ENCODE peak calls at places on chromosome 3, in four cellular contexts. One of them, this sample, is unnamed.

GRCh38 chr3:4685673-4686345 is 192.7 kb downstream of the ITPR1 start:
- DNase-seq in neuronal stem cell: no peak
- DNase-seq in keratinocyte: no peak
- DNase-seq in fibroblast of lung: no peak
- DNase-seq in this sample: no peak

GRCh38 chr3:188348445-188349244 is 194.7 kb downstream of the LPP start:
- DNase-seq in neuronal stem cell: no peak
- DNase-seq in keratinocyte: peak; percentile 95
- DNase-seq in fibroblast of lung: peak; percentile 97
- DNase-seq in this sample: peak; percentile 61

GRCh38 chr3:194112120-194113106 is 23.5 kb upstream of the HES1 start:
- DNase-seq in neuronal stem cell: no peak
- DNase-seq in keratinocyte: no peak
- DNase-seq in fibroblast of lung: peak; percentile 51
- DNase-seq in this sample: no peak

GRCh38 chr3:150410311-150411105 is 2.4 kb downstream of the TSC22D2 start:
- DNase-seq in neuronal stem cell: no peak
- DNase-seq in keratinocyte: no peak
- DNase-seq in fibroblast of lung: peak; percentile 36
- DNase-seq in this sample: peak; percentile 81

GRCh38 chr3:149415484-149415883 is 38.0 kb upstream of the TM4SF1 start:
- DNase-seq in neuronal stem cell: no peak
- DNase-seq in keratinocyte: no peak
- DNase-seq in fibroblast of lung: peak; percentile 48
- DNase-seq in this sample: no peak

GRCh38 chr3:47870702-47871255 is 67.8 kb downstream of the DHX30 start:
- DNase-seq in neuronal stem cell: no peak
- DNase-seq in keratinocyte: no peak
- DNase-seq in fibroblast of lung: no peak
- DNase-seq in this sample: no peak

GRCh38 chr3:120066634-120067033 is 27.6 kb downstream of the GSK3B start:
- DNase-seq in neuronal stem cell: no peak
- DNase-seq in keratinocyte: no peak
- DNase-seq in fibroblast of lung: no peak
- DNase-seq in this sample: no peak

GRCh38 chr3:42535981-42536784 is 33.7 kb downstream of the VIPR1 start:
- DNase-seq in neuronal stem cell: peak; percentile 12
- DNase-seq in keratinocyte: no peak
- DNase-seq in fibroblast of lung: no peak
- DNase-seq in this sample: no peak

GRCh38 chr3:129618186-129618820 is 11.8 kb upstream of the PLXND1 start:
- DNase-seq in neuronal stem cell: no peak
- DNase-seq in keratinocyte: no peak
- DNase-seq in fibroblast of lung: no peak
- DNase-seq in this sample: peak; percentile 70

GRCh38 chr3:190053919-190054672 is 66.6 kb downstream of the P3H2 start:
- DNase-seq in neuronal stem cell: no peak
- DNase-seq in keratinocyte: no peak
- DNase-seq in fibroblast of lung: peak; percentile 85
- DNase-seq in this sample: no peak

GRCh38 chr3:134373942-134374790 is at the start of gene AMOTL2:
- DNase-seq in neuronal stem cell: peak; percentile 96
- DNase-seq in keratinocyte: no peak
- DNase-seq in fibroblast of lung: peak; percentile 96
- DNase-seq in this sample: peak; percentile 100

GRCh38 chr3:156483961-156484787 is 70.7 kb downstream of the SSR3 start:
- DNase-seq in neuronal stem cell: no peak
- DNase-seq in keratinocyte: peak; percentile 15
- DNase-seq in fibroblast of lung: peak; percentile 93
- DNase-seq in this sample: no peak

GRCh38 chr3:101127991-101128390 is 134.8 kb upstream of the ABI3BP start:
- DNase-seq in neuronal stem cell: no peak
- DNase-seq in keratinocyte: no peak
- DNase-seq in fibroblast of lung: no peak
- DNase-seq in this sample: no peak

GRCh38 chr3:111787556-111788463 is 71.3 kb upstream of the PHLDB2 start:
- DNase-seq in neuronal stem cell: no peak
- DNase-seq in keratinocyte: no peak
- DNase-seq in fibroblast of lung: no peak
- DNase-seq in this sample: no peak

GRCh38 chr3:163916596-163917560 is 1161.4 kb downstream of the SI start:
- DNase-seq in neuronal stem cell: peak; percentile 3
- DNase-seq in keratinocyte: no peak
- DNase-seq in fibroblast of lung: no peak
- DNase-seq in this sample: no peak

GRCh38 chr3:125148836-125149235 is 63.7 kb downstream of the SLC12A8 start:
- DNase-seq in neuronal stem cell: no peak
- DNase-seq in keratinocyte: no peak
- DNase-seq in fibroblast of lung: peak; percentile 83
- DNase-seq in this sample: peak; percentile 92

GRCh38 chr3:63880653-63881052 is 17.0 kb downstream of the ATXN7 start:
- DNase-seq in neuronal stem cell: no peak
- DNase-seq in keratinocyte: no peak
- DNase-seq in fibroblast of lung: no peak
- DNase-seq in this sample: no peak

GRCh38 chr3:168272343-168272984 is 176.7 kb upstream of the GOLIM4 start:
- DNase-seq in neuronal stem cell: peak; percentile 12
- DNase-seq in keratinocyte: no peak
- DNase-seq in fibroblast of lung: peak; percentile 30
- DNase-seq in this sample: no peak

GRCh38 chr3:38579551-38580449 is 69.7 kb downstream of the SCN5A start:
- DNase-seq in neuronal stem cell: no peak
- DNase-seq in keratinocyte: no peak
- DNase-seq in fibroblast of lung: peak; percentile 14
- DNase-seq in this sample: no peak

GRCh38 chr3:55180936-55181535 is 253.2 kb upstream of the LRTM1 start:
- DNase-seq in neuronal stem cell: no peak
- DNase-seq in keratinocyte: no peak
- DNase-seq in fibroblast of lung: no peak
- DNase-seq in this sample: peak; percentile 81

GRCh38 chr3:165549665-165550064 is 287.6 kb downstream of the BCHE start:
- DNase-seq in neuronal stem cell: no peak
- DNase-seq in keratinocyte: no peak
- DNase-seq in fibroblast of lung: no peak
- DNase-seq in this sample: no peak

GRCh38 chr3:54345976-54346375 is 223.6 kb downstream of the CACNA2D3 start:
- DNase-seq in neuronal stem cell: no peak
- DNase-seq in keratinocyte: no peak
- DNase-seq in fibroblast of lung: no peak
- DNase-seq in this sample: no peak

GRCh38 chr3:48013288-48013980 is 2.8 kb downstream of the MAP4 start:
- DNase-seq in neuronal stem cell: no peak
- DNase-seq in keratinocyte: no peak
- DNase-seq in fibroblast of lung: peak; percentile 89
- DNase-seq in this sample: peak; percentile 35

GRCh38 chr3:28916713-28917499 is 364.0 kb upstream of the RBMS3 start:
- DNase-seq in neuronal stem cell: peak; percentile 12
- DNase-seq in keratinocyte: no peak
- DNase-seq in fibroblast of lung: peak; percentile 79
- DNase-seq in this sample: peak; percentile 76

GRCh38 chr3:5822843-5823242 is 635.3 kb downstream of the EDEM1 start:
- DNase-seq in neuronal stem cell: no peak
- DNase-seq in keratinocyte: no peak
- DNase-seq in fibroblast of lung: no peak
- DNase-seq in this sample: no peak
- H3K4me2 ChIP-seq in neuronal stem cell: no peak overlapping the region
- H3K4me2 ChIP-seq in keratinocyte: no peak overlapping the region
- H3K4me2 ChIP-seq in fibroblast of lung: no peak overlapping the region
- H3K4me2 ChIP-seq in this sample: no peak overlapping the region

GRCh38 chr3:172520332-172520831 is 2.8 kb downstream of the TNFSF10 start:
- DNase-seq in neuronal stem cell: no peak
- DNase-seq in keratinocyte: peak; percentile 46
- DNase-seq in fibroblast of lung: peak; percentile 99
- DNase-seq in this sample: no peak
- H3K4me3 ChIP-seq in neuronal stem cell: no peak overlapping the region
- H3K4me3 ChIP-seq in keratinocyte: no peak overlapping the region
- H3K4me3 ChIP-seq in fibroblast of lung: no peak overlapping the region
- H3K4me3 ChIP-seq in this sample: no peak overlapping the region

GRCh38 chr3:192902481-192903023 is 15.1 kb downstream of the MB21D2 start:
- DNase-seq in neuronal stem cell: no peak
- DNase-seq in keratinocyte: no peak
- DNase-seq in fibroblast of lung: no peak
- DNase-seq in this sample: no peak
- H3K4me2 ChIP-seq in neuronal stem cell: no peak overlapping the region
- H3K4me2 ChIP-seq in keratinocyte: no peak overlapping the region
- H3K4me2 ChIP-seq in fibroblast of lung: no peak overlapping the region
- H3K4me2 ChIP-seq in this sample: no peak overlapping the region

DNA sequence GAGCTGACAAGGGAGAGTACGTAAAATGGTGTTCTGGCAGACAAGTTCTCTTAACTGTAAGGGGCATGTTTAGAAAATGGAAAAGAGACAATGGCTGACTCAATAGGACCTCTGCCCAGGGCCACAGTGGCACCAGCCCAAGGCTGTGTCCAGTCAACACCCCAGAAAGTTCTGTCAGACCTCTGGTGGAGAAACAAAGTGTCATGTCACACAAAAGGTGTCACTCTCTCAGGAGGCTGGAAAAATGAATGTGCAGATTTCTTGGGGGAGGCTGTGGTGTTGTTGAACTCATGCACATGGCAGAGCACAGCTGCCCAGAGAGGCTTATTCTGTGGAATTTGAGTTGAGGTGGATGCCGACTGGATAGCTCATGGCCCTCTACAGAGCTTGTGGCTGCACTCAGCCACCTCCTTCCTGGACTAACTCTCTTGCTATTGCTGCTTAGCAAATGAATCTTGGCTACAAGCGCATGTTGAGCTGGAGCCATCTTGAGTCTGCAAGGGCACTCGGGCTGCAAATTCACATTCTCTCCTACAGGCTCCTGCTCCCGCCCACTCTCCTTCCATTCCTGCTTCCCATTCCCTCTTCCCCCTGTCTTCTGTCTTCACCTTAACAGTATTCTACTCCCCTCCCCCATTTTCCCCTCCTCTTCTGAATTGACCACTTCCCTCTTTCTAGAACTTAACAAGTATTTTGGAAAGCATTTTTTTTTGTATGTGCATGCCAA is 55.8 kb upstream of the SLC7A14 start:
- DNase-seq in neuronal stem cell: no peak
- DNase-seq in keratinocyte: no peak
- DNase-seq in fibroblast of lung: peak; percentile 59
- DNase-seq in this sample: peak; percentile 25
- H3K4me3 ChIP-seq in neuronal stem cell: no peak overlapping the region
- H3K4me3 ChIP-seq in keratinocyte: no peak overlapping the region
- H3K4me3 ChIP-seq in fibroblast of lung: no peak overlapping the region
- H3K4me3 ChIP-seq in this sample: no peak overlapping the region

DNA sequence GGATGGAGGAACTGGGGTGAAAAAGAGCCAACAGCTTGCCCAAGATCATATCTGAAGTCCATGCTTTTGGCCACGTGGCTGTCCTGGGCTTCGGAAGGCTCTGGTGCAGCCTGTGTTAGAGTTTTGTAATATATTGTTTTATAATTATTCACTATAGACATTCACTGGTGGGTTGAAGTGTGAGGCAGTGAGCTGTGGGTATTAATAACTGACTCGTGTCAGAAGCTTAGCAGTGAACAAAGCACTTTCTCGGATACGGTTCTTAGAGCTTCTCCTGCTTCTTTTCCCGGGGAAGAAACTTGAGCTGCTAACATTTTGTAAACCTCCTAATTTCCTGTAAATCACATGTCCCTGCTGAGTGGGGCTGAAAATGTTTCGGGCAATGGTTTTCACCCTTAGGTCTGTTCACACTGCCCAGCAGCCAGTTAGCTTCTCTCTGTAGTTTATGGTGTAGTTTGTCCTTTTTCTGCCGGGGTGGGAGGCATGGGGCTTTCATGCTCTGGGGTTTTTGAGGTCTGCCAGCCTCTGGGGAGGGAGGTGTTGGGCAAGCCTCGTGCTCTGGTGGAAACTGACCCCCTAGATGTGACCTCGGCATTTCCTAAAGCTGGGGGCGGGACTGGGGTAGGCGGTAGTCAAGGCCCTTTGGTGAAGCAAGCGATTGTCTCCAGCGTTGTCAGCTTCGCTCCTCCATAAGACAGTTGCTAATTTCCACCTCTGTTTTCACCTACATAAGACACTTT is 1.7 kb downstream of the MRAS start:
- DNase-seq in neuronal stem cell: no peak
- DNase-seq in keratinocyte: no peak
- DNase-seq in fibroblast of lung: peak; percentile 25
- DNase-seq in this sample: no peak
- H3K4me2 ChIP-seq in neuronal stem cell: no peak overlapping the region
- H3K4me2 ChIP-seq in keratinocyte: no peak overlapping the region
- H3K4me2 ChIP-seq in fibroblast of lung: peak overlapping the region; percentile 55
- H3K4me2 ChIP-seq in this sample: peak overlapping the region; percentile 77

DNA sequence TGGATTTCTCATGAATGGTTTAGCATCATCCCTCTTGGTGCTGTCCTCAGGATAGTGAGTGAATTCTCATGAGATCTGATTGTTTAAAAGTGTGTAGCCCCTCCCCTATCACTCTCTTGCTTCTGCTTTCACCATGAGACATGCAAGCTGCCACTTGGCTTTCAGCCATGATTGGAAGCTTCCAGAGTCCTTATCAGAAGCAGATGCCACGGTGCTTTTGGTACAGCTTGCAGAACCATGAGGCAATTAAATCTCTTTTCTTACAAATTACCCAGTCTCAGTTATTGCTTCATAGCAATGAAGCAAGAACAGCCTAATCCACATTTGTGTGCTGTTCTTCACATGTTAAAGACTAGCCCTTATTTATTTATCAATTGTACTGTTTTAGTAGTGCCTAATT is 495.2 kb upstream of the EPHA6 start:
- DNase-seq in neuronal stem cell: no peak
- DNase-seq in keratinocyte: no peak
- DNase-seq in fibroblast of lung: no peak
- DNase-seq in this sample: no peak
- H3K4me3 ChIP-seq in neuronal stem cell: no peak overlapping the region
- H3K4me3 ChIP-seq in keratinocyte: no peak overlapping the region
- H3K4me3 ChIP-seq in fibroblast of lung: no peak overlapping the region
- H3K4me3 ChIP-seq in this sample: no peak overlapping the region

GRCh38 chr3:184377882-184378445 is at the start of gene THPO:
- DNase-seq in neuronal stem cell: no peak
- DNase-seq in keratinocyte: no peak
- DNase-seq in fibroblast of lung: no peak
- DNase-seq in this sample: peak; percentile 83
- H3K4me2 ChIP-seq in neuronal stem cell: no peak within 1 kb of the TSS
- H3K4me2 ChIP-seq in keratinocyte: no peak within 1 kb of the TSS
- H3K4me2 ChIP-seq in fibroblast of lung: no peak within 1 kb of the TSS
- H3K4me2 ChIP-seq in this sample: no peak within 1 kb of the TSS

DNA sequence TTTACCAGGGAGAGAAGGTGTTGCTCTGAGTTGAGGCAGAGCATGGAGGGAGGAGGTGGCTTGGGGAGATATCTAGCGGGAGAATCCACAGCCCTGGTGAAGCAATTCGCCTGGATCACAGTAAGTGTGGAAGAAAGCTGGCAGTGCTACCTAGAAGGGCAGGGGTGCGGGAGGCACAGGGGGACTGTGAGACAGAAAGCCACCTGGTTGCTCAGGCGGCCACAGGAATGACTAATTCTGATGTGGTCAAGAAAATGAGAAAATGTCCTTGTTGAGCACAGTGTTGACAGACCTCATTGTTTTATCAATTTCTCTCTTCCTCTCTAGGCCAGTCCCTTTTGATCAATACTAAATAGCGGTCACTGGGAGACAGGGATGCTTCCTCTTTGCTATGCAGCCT is 94.6 kb downstream of the EEFSEC start:
- DNase-seq in neuronal stem cell: no peak
- DNase-seq in keratinocyte: no peak
- DNase-seq in fibroblast of lung: no peak
- DNase-seq in this sample: no peak
- H3K4me3 ChIP-seq in neuronal stem cell: no peak overlapping the region
- H3K4me3 ChIP-seq in keratinocyte: no peak overlapping the region
- H3K4me3 ChIP-seq in fibroblast of lung: no peak overlapping the region
- H3K4me3 ChIP-seq in this sample: no peak overlapping the region